ENCODE peak calls at places on chromosomes 12 and 14, in nine cellular contexts. G is body of pancreas, M is mammary epithelial cell, K is neural progenitor cell, D is right atrium auricular region, N is MM.1S, I is OCI-LY7, Y is keratinocyte, T is neuronal stem cell. A is an unnamed sample.

GRCh38 chr14:58844544-58844943 is 206.8 kb downstream of the DACT1 start:
- DNase-seq in G (no peak), M (no peak), K (no peak), D (no peak), N (no peak), I (no peak), Y (no peak), T (no peak), A (no peak)

GRCh38 chr12:109492371-109492770 is 14.9 kb downstream of the UBE3B start:
- DNase-seq in G (no peak), M (no peak), K (no peak), D (no peak), N (no peak), I (no peak), Y (no peak), T (no peak), A (no peak)

GRCh38 chr12:18171571-18171970 is 81.6 kb upstream of the RERGL start:
- DNase-seq in G (no peak), M (peak), K (no peak), D (no peak), N (no peak), I (no peak), Y (no peak), T (no peak), A (peak)

GRCh38 chr14:29759521-29760340 is 167.9 kb downstream of the PRKD1 start:
- DNase-seq in G (no peak), M (no peak), K (no peak), D (no peak), N (no peak), I (no peak), Y (no peak), T (no peak), A (no peak)

GRCh38 chr14:73935666-73936065 is 14.2 kb downstream of the FAM161B start:
- DNase-seq in G (no peak), M (no peak), K (no peak), D (no peak), N (no peak), I (peak), Y (no peak), T (no peak), A (no peak)

GRCh38 chr12:13000935-13001724 is 1.1 kb upstream of the HEBP1 start:
- DNase-seq in G (peak), M (peak), K (peak), D (no peak), N (peak), I (peak), Y (no peak), T (peak), A (no peak)

GRCh38 chr14:76264384-76264783 is 111.6 kb upstream of the ESRRB start:
- DNase-seq in G (no peak), M (no peak), K (no peak), D (peak), N (no peak), I (no peak), Y (no peak), T (no peak), A (no peak)

GRCh38 chr14:93331375-93332031 is 1.3 kb downstream of the BTBD7 start:
- DNase-seq in G (peak), M (no peak), K (peak), D (peak), N (no peak), I (no peak), Y (no peak), T (no peak), A (no peak)

GRCh38 chr14:64726585-64726890 is 22.3 kb downstream of the PLEKHG3 start:
- DNase-seq in G (peak), M (peak), K (no peak), D (no peak), N (peak), I (no peak), Y (peak), T (no peak), A (peak)

GRCh38 chr14:49992901-49993335 is 100.0 kb downstream of the ARF6 start:
- DNase-seq in G (peak), M (no peak), K (no peak), D (peak), N (no peak), I (no peak), Y (no peak), T (no peak), A (no peak)

GRCh38 chr14:83874662-83875061 is 1655.3 kb upstream of the FLRT2 start:
- DNase-seq in G (no peak), M (no peak), K (no peak), D (no peak), N (no peak), I (no peak), Y (no peak), T (no peak), A (no peak)

GRCh38 chr12:20154060-20154459 is 214.3 kb upstream of the PDE3A start:
- DNase-seq in G (no peak), M (no peak), K (no peak), D (no peak), N (peak), I (no peak), Y (no peak), T (no peak), A (no peak)

GRCh38 chr12:69570545-69571399 is 14.5 kb upstream of the CCT2 start:
- DNase-seq in G (peak), M (peak), K (peak), D (no peak), N (peak), I (peak), Y (peak), T (peak), A (peak)

GRCh38 chr12:66072135-66072534 is 58.4 kb downstream of the LLPH start:
- DNase-seq in G (no peak), M (no peak), K (no peak), D (no peak), N (no peak), I (no peak), Y (no peak), T (no peak), A (no peak)

GRCh38 chr12:12221560-12221959 is 45.3 kb downstream of the LRP6 start:
- DNase-seq in G (no peak), M (no peak), K (peak), D (no peak), N (no peak), I (no peak), Y (no peak), T (no peak), A (no peak)

GRCh38 chr14:65279958-65280357 is 132.6 kb upstream of the FUT8 start:
- DNase-seq in G (no peak), M (no peak), K (no peak), D (no peak), N (no peak), I (no peak), Y (no peak), T (no peak), A (no peak)

GRCh38 chr12:4112290-4112689 is 161.3 kb upstream of the CCND2 start:
- DNase-seq in G (no peak), M (no peak), K (no peak), D (peak), N (no peak), I (no peak), Y (no peak), T (no peak), A (no peak)

GRCh38 chr12:56358836-56359532 is 923 bp downstream of the STAT2 start:
- DNase-seq in G (peak), M (peak), K (no peak), D (no peak), N (peak), I (peak), Y (no peak), T (no peak), A (peak)

GRCh38 chr12:28936711-28937110 is 212.4 kb upstream of the FAR2 start:
- DNase-seq in G (no peak), M (no peak), K (no peak), D (no peak), N (no peak), I (no peak), Y (no peak), T (no peak), A (no peak)

GRCh38 chr12:42483534-42483857 is 106.0 kb downstream of the PRICKLE1 start:
- DNase-seq in G (no peak), M (peak), K (no peak), D (no peak), N (no peak), I (no peak), Y (no peak), T (peak), A (no peak)

GRCh38 chr14:78933948-78934524 is 763.9 kb downstream of the NRXN3 start:
- DNase-seq in G (peak), M (peak), K (peak), D (no peak), N (no peak), I (peak), Y (no peak), T (peak), A (no peak)

GRCh38 chr14:31096255-31096654 is 70.1 kb upstream of the STRN3 start:
- DNase-seq in G (no peak), M (peak), K (no peak), D (no peak), N (no peak), I (no peak), Y (no peak), T (no peak), A (no peak)

GRCh38 chr12:2615665-2616387 is 178.9 kb upstream of the FKBP4 start:
- DNase-seq in G (peak), M (no peak), K (peak), D (no peak), N (no peak), I (no peak), Y (no peak), T (no peak), A (no peak)

GRCh38 chr12:76337583-76337982 is 10.6 kb downstream of the BBS10 start:
- DNase-seq in G (no peak), M (no peak), K (no peak), D (no peak), N (no peak), I (no peak), Y (no peak), T (no peak), A (no peak)

GRCh38 chr12:1934068-1934467 is 15.6 kb upstream of the CACNA2D4 start:
- DNase-seq in G (no peak), M (no peak), K (no peak), D (peak), N (no peak), I (no peak), Y (no peak), T (no peak), A (no peak)

GRCh38 chr12:2959508-2960431 is 573 bp downstream of the TEAD4 start:
- DNase-seq in G (peak), M (peak), K (peak), D (no peak), N (peak), I (no peak), Y (no peak), T (peak), A (no peak)

GRCh38 chr14:98138666-98139065 is 1133.3 kb downstream of the BCL11B start:
- DNase-seq in G (peak), M (peak), K (peak), D (no peak), N (peak), I (peak), Y (no peak), T (peak), A (no peak)

GRCh38 chr12:123145211-123145610 is 5.7 kb downstream of the PITPNM2 start:
- DNase-seq in G (no peak), M (no peak), K (no peak), D (no peak), N (no peak), I (no peak), Y (no peak), T (no peak), A (no peak)
- H3K27ac ChIP-seq in G (no peak), M (no peak), K (no peak), D (peak), N (no peak), I (no peak), Y (no peak), T (no peak), A (no peak)

DNA sequence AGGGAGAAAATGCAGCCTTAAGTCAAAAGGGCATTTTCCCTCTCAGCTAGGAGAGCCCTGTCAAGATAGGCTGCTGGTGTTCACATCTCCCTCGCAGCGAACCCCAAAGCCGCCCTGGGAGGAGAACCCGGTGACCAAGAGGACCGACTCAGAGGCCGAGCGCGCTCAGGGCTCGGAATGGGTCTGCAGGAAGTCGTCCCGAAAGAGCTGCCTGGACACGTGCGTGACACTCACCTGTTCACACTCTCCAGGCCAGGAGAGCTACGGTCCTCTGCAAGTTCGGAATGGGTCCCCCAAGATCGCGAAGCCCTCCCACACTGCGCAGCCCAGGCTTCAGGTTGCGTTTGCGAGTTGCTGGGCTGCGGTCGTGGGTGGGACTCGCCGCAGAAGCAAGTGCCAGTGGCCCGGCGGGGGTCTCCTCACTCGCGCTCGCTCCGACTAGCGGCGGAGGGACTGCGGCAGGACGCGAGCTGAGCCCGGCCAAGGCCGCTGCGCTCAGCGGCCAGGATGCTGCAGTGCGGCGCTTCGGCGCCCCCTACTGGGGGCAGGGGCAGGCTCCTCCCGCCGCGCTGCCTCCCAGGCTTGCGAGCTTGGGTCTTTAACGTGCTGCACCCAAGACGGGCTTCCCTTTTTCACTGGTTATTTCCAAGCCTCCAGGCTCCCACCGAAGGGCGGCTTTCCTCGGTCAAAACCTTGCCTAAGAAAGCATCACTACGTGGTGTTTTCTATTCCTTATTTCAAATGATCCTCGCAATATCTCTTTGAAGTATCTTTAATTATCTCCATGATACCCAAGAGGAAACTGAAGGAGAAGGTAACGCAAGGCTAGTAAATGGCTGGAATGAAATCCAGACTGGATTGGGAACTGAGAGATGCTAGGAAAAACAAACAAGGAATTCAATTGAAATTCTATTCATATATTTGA is at the start of gene RERG:
- DNase-seq in G (peak), M (peak), K (peak), D (peak), N (peak), I (peak), Y (no peak), T (peak), A (no peak)
- H3K27ac ChIP-seq in G (peak), M (no peak), K (no peak), D (peak), N (no peak), I (no peak), Y (no peak), T (no peak), A (no peak)

DNA sequence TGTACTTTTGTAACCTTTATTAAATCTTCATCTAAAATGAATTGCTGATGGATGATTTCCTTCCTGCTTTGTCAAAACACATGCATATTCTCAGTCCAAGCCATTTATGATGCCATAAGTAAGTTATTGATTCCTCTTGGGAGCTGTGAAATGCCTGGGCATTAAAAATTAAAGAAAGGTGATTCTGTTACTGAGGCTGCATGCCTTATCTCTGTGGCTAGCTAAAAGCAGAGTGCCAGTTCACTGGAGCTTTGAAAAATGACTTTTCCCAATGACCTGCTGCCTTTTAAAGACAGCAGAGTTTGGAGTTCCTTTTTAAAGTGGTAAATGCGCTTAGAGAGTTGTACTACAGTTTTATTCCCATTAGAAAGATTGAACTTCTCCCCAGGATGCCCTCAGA is 152.1 kb downstream of the TMTC2 start:
- DNase-seq in G (no peak), M (no peak), K (no peak), D (no peak), N (no peak), I (no peak), Y (no peak), T (no peak), A (no peak)
- H3K27ac ChIP-seq in G (no peak), M (no peak), K (no peak), D (no peak), N (no peak), I (no peak), Y (no peak), T (no peak), A (no peak)

DNA sequence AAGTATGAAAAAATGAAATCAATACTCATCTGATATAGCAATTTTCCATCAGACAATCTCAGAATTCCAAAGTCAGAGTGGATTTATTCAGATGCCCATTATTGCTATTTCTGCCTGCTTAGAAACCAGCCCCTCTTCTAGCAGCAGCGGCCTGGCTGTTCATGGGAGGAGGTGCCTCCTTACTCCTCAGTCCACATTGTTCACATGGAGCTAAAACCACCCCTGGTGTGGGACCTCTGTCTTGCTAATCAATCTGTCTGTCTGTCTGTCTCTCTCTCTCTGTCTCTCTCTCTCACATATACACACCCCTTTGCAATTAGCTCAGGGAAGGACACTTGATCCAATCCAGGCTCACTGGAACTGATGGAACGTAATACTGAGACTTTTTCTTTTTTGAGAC is 176.1 kb downstream of the APAF1 start:
- DNase-seq in G (no peak), M (no peak), K (peak), D (no peak), N (no peak), I (no peak), Y (no peak), T (no peak), A (no peak)
- H3K27ac ChIP-seq in G (no peak), M (no peak), K (no peak), D (no peak), N (no peak), I (no peak), Y (no peak), T (peak), A (no peak)

GRCh38 chr12:40312982-40313576 is 88.3 kb downstream of the LRRK2 start:
- DNase-seq in G (no peak), M (no peak), K (no peak), D (no peak), N (peak), I (peak), Y (no peak), T (no peak), A (no peak)
- H3K27ac ChIP-seq in G (no peak), M (no peak), K (no peak), D (no peak), N (no peak), I (peak), Y (no peak), T (no peak), A (no peak)

DNA sequence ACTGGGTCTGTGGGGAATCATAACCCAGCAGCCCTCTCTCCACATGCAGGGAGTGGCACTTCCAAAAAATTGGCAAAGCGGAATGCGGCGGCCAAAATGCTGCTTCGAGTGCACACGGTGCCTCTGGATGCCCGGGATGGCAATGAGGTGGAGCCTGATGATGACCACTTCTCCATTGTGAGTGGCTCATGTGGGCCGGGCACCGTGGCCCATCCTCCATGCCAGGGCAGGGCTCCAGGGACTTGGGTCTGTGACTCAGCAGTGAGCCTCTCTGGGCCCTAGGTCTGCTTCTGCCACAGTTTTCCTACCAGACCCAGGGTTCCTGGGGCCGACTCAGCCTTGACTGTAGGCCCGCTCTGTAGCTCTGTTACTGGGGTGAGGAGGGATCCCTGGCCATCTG is 2.2 kb downstream of the NPFF start:
- DNase-seq in G (no peak), M (no peak), K (no peak), D (no peak), N (no peak), I (no peak), Y (no peak), T (no peak), A (no peak)
- H3K27ac ChIP-seq in G (no peak), M (no peak), K (no peak), D (no peak), N (no peak), I (no peak), Y (no peak), T (no peak), A (no peak)

DNA sequence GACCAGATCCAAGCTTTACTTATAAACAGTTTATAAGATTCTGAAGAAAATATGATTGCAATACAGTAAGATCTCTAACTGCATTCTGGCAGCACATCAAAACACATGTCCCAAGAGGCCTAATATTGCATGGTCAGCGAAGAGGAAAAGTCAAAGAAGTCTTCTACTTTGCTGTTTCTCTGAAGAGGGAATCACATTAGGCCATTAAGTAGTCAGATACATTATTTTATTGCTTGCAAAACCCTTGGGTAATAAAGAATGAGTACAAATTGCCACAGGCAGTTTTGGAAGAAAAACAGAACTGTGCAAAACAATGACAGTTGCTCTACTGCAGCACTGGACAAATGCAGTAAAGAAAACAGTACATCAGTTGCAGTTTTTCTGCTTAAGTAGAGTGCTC is 211.9 kb downstream of the MED13L start:
- DNase-seq in G (no peak), M (no peak), K (no peak), D (no peak), N (no peak), I (no peak), Y (no peak), T (no peak), A (no peak)
- H3K27ac ChIP-seq in G (no peak), M (no peak), K (no peak), D (no peak), N (no peak), I (no peak), Y (no peak), T (no peak), A (no peak)

GRCh38 chr12:67645571-67645970 is 3.0 kb upstream of the DYRK2 start:
- DNase-seq in G (no peak), M (peak), K (no peak), D (no peak), N (no peak), I (no peak), Y (no peak), T (no peak), A (no peak)
- H3K27ac ChIP-seq in G (no peak), M (no peak), K (no peak), D (peak), N (no peak), I (no peak), Y (no peak), T (no peak), A (peak)

DNA sequence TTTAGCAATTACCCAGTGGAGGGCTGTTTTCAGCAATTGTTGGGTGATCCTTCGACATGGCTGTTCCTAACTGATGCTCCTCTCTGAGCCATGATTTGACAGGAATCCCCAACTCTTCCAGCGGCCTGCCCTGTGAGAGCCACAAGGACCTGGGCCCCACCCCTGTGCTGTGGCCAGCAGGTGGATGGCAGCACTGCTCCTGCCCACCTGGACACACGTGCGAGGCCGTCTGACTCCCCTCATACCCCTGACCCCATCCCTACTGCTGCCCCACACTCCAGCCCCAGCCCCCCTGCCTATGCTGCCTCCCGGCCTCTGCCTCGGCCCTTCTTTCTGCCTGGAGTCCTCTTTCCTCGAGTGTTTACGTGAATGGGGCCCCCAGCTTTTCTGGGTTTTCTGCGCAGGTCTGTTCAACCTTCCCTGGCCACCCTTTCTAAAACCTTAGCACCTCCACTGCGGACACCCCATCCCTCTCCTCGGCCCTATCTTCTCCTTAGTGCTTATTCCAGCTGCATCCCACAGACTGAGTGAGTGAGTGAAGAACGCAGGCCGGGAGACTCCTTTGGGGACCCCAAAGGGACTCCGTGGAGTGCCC is 111.4 kb downstream of the DICER1 start:
- DNase-seq in G (no peak), M (no peak), K (no peak), D (no peak), N (no peak), I (no peak), Y (no peak), T (no peak), A (no peak)
- H3K27ac ChIP-seq in G (no peak), M (no peak), K (no peak), D (no peak), N (no peak), I (no peak), Y (no peak), T (no peak), A (no peak)